ENCODE peak calls at places on chromosomes 6 and 20, in five cellular contexts. U is Peyer's patch, T is IMR-90, V is heart left ventricle, X is right lobe of liver. H is an unnamed sample.

GRCh38 chr6:135217663-135218062 is 36.6 kb downstream of the MYB start:
- DNase-seq in V (no peak), X (no peak), T (no peak), U (no peak), H (no peak)

GRCh38 chr6:138765896-138766487 is 7.6 kb upstream of the CCDC28A start:
- DNase-seq in X (no peak), V (no peak), U (no peak), T (peak), H (no peak)

GRCh38 chr20:11426938-11427337 is 490.8 kb upstream of the BTBD3 start:
- DNase-seq in X (no peak), U (no peak), T (no peak), V (no peak), H (no peak)

GRCh38 chr6:144758602-144759001 is 473.5 kb downstream of the UTRN start:
- DNase-seq in X (no peak), V (no peak), U (no peak), T (peak), H (no peak)

GRCh38 chr20:35433337-35433736 is 4.7 kb downstream of the GDF5 start:
- DNase-seq in T (no peak), U (no peak), V (no peak), X (no peak), H (no peak)

GRCh38 chr6:140434761-140435160 is 1060.3 kb upstream of the CITED2 start:
- DNase-seq in X (no peak), U (no peak), V (no peak), T (peak), H (no peak)

GRCh38 chr20:3648941-3649340 is 14.3 kb downstream of the GFRA4 start:
- DNase-seq in X (no peak), T (no peak), V (no peak), U (no peak), H (no peak)

GRCh38 chr20:62925420-62926228 is 681 bp downstream of the DIDO1 start:
- DNase-seq in V (no peak), U (peak), X (peak), T (peak), H (peak)

GRCh38 chr20:8766868-8767390 is 302.0 kb upstream of the PLCB4 start:
- DNase-seq in X (no peak), U (no peak), V (no peak), T (no peak), H (no peak)

GRCh38 chr6:82033631-82034211 is 213.8 kb downstream of the IBTK start:
- DNase-seq in U (no peak), T (peak), V (peak), X (no peak), H (peak)

GRCh38 chr6:3370361-3371221 is 86.3 kb downstream of the SLC22A23 start:
- DNase-seq in X (peak), V (no peak), T (no peak), U (no peak), H (no peak)

GRCh38 chr6:53483423-53484353 is 61.2 kb downstream of the GCLC start:
- DNase-seq in X (peak), U (no peak), V (peak), T (no peak), H (peak)

GRCh38 chr6:11181478-11182136 is 50.9 kb downstream of the NEDD9 start:
- DNase-seq in V (no peak), T (no peak), U (no peak), X (no peak), H (no peak)

GRCh38 chr6:27669278-27669797 is 196.4 kb upstream of the ZNF184 start:
- DNase-seq in V (no peak), T (no peak), X (no peak), U (no peak), H (no peak)

GRCh38 chr6:33206027-33206863 is 1.8 kb downstream of the HSD17B8 start:
- DNase-seq in U (no peak), X (no peak), V (no peak), T (no peak), H (no peak)

GRCh38 chr6:137155830-137156229 is 17.6 kb downstream of the IL22RA2 start:
- DNase-seq in T (no peak), V (no peak), U (no peak), X (no peak), H (no peak)

DNA sequence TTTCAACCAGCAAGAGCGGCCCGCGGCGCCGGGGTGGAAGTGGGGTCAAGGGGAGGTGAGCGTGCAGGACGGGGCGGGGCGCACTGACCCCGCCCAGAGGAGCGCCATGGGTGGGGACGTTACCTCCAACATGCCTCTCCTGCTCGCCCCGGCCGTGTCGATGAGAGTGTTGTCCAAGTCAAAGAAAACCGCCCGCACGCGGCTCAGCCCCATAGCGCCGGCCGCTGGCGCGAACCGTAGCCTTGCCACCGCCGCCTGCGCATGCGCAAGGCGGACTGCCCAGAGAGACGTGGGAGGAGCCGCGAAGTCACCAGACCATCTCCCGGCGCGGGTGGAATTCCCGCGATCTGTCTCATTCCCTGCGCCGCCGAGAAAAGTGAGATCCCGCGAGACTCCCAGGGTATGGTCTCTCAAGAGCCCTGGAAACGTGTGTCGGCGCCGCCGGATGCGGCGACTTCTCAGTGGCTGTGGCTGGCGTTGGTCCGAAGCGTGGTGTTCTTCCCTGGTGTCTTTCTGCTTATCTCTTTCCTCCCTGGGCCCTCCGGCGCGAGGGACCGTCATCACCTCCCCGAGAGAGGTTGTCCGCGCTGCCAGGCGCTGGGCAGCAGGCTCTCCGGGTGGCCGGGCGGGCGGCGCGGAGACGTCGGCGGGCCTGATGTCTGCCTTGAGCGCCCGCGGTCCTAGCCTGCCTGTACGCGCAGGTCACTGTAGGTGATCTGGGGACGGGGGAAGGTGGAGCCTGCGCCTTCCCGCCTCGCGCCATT is at the start of gene NANP:
- DNase-seq in X (peak), T (peak), V (peak), U (peak), H (peak)
- TF ChIP-seq POLR2A in X (peak), T (peak), V (no peak), U (peak), H (peak)

DNA sequence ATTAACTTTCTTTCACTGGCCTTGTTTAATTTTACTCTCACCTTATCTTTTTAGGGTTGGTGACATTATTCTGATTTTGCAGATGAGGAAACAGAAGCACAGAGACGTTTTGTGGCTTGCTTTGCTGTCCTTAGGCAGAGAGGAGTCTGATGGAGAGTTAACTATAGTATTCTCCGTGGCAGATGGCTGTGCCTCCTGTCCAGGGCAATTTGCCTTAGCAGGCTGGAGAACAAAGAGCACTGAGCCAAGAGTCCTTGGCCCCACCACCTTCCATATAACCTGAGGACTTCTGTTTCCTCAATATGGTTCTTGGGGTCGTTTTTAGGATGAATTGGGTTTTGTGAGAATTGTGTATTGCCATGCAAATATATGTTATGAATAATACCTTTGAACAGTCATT is 71.4 kb upstream of the BACH2 start:
- DNase-seq in U (no peak), T (no peak), V (no peak), X (no peak), H (no peak)
- H3K27ac ChIP-seq in U (no peak), T (peak), V (no peak), X (no peak), H (peak)

DNA sequence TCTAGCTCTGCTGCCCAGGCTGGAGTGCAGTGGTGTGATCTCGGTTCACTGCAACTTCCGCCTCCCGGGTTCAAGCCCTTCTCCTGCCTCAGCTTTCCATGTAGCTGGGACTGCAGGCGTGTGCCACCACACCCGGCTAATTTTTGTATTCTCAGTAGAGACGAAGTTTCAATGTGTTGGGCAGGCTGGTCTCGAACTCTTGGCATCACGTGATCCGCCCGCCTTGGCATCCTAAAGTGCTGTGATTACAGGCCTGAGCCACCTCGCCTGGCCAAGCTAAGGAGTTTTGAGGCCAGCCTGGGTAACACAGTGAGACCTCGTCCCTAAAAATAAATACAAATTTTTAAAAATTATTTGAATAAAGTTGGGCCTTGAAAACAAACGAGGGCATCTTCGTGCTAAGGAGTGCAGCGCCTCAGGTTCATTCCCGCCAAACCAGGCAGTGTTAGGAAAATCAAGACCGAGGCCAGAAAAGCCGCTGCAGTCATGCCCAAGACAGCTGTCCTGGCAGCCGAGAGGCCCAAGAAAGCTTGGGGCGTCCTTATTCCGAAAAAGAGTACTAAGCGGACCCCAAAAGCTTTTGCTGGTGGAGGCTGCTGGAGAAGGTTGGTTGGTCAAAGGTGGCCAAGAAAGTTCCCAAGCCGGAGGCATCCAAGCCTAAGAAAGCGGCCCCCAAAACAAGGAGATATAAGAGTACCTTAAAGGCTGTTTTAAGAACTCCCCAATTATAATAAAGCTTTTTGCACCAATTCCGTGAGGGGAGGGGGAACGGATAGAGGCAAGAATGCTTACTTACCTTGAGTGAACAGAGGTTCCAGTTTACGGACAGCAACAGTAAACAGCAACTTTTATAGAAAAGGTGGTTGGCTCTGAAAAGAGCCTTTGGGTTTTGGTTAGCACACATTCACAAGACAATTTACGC is 109.0 kb downstream of the HFE start:
- DNase-seq in T (peak), U (no peak), X (no peak), V (no peak), H (no peak)
- TF ChIP-seq POLR2A in T (no peak), U (no peak), X (no peak), V (no peak), H (no peak)

DNA sequence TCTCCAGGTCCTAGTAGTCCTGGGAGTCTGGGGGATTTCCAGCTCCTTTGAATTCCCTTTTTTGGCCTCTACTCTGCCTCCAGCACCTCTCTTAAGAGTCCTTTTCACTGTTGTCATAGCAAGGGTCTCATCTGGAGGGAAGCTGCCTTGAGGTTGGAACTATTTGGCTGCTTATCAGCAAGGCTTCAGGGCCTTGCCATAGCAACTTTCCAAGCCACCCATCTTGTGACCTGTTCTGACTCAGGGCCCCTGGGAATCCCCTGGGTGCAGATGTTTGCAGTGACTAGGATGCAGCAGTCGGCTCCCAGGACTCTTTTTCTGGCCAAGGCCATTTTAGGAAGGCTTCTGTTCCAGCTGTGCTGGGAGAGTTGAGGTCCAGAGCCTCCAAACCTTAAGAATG is 12.4 kb downstream of the PKIG start:
- DNase-seq in U (no peak), T (peak), V (peak), X (no peak), H (peak)
- H3K27ac ChIP-seq in U (peak), T (no peak), V (peak), X (no peak), H (no peak)

DNA sequence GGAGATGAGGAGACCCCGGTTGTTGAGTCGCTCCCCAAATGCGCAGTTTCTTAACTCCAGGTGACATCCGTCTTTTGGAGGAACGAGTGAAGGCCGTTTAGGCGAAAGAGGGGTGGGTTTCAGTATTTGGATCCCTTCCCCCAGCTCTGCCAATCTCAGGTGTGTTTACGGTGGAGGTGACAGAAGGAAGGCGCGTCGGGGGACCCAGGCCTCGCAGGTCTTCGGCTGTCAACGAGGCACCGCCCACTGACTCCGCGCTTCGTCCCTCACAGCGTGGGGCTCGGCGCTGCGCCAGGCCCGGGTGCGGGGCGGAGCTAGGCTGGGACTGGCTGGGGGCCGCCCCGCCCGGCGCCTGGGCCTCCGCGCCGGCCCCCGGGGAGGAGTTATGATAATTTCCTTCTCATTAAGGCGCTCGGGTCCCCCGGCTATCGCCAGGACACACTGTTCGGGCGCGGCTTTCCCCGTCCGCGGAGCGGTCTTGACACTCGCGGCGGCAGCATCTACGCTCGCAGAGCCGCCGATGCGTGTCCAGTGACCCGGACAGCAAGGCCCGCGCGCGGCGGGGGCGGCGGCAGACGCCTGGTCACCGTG is at the start of gene TFAP2C:
- DNase-seq in U (no peak), T (no peak), X (no peak), V (peak), H (peak)
- TF ChIP-seq POLR2A in U (no peak), T (no peak), X (no peak), V (no peak), H (peak)